ENCODE peak calls at places on chromosomes 1 and 21, in seven cellular contexts. One of them, this sample, is unnamed.

GRCh38 chr1:167612986-167613385 is 17.0 kb upstream of the RCSD1 start:
- DNase-seq in heart right ventricle: no peak
- DNase-seq in PC-3: no peak
- DNase-seq in endothelial cell of umbilical vein: no peak
- DNase-seq in MM.1S: no peak
- DNase-seq in IMR-90: no peak
- DNase-seq in fibroblast of lung: no peak
- DNase-seq in this sample: no peak

GRCh38 chr21:45544449-45545235 is 2.4 kb upstream of the SLC19A1 start:
- DNase-seq in heart right ventricle: peak
- DNase-seq in PC-3: no peak
- DNase-seq in endothelial cell of umbilical vein: no peak
- DNase-seq in MM.1S: no peak
- DNase-seq in IMR-90: no peak
- DNase-seq in fibroblast of lung: no peak
- DNase-seq in this sample: peak

GRCh38 chr21:46128983-46129571 is 26.3 kb downstream of the FTCD start:
- DNase-seq in heart right ventricle: no peak
- DNase-seq in PC-3: no peak
- DNase-seq in endothelial cell of umbilical vein: no peak
- DNase-seq in MM.1S: no peak
- DNase-seq in IMR-90: no peak
- DNase-seq in fibroblast of lung: no peak
- DNase-seq in this sample: peak

GRCh38 chr1:54459714-54460113 is 53.5 kb upstream of the SSBP3 start:
- DNase-seq in heart right ventricle: no peak
- DNase-seq in PC-3: no peak
- DNase-seq in endothelial cell of umbilical vein: no peak
- DNase-seq in MM.1S: no peak
- DNase-seq in IMR-90: no peak
- DNase-seq in fibroblast of lung: no peak
- DNase-seq in this sample: no peak

GRCh38 chr1:47491341-47491753 is 53.5 kb downstream of the FOXD2 start:
- DNase-seq in heart right ventricle: no peak
- DNase-seq in PC-3: no peak
- DNase-seq in endothelial cell of umbilical vein: no peak
- DNase-seq in MM.1S: no peak
- DNase-seq in IMR-90: no peak
- DNase-seq in fibroblast of lung: no peak
- DNase-seq in this sample: no peak

GRCh38 chr1:30183006-30183405 is 540.4 kb downstream of the MATN1 start:
- DNase-seq in heart right ventricle: no peak
- DNase-seq in PC-3: no peak
- DNase-seq in endothelial cell of umbilical vein: no peak
- DNase-seq in MM.1S: no peak
- DNase-seq in IMR-90: no peak
- DNase-seq in fibroblast of lung: no peak
- DNase-seq in this sample: no peak

GRCh38 chr1:30888391-30888790 is 20.2 kb downstream of the SDC3 start:
- DNase-seq in heart right ventricle: peak
- DNase-seq in PC-3: no peak
- DNase-seq in endothelial cell of umbilical vein: no peak
- DNase-seq in MM.1S: no peak
- DNase-seq in IMR-90: peak
- DNase-seq in fibroblast of lung: peak
- DNase-seq in this sample: peak

GRCh38 chr1:62295921-62296451 is 23.2 kb downstream of the KANK4 start:
- DNase-seq in heart right ventricle: no peak
- DNase-seq in PC-3: peak
- DNase-seq in endothelial cell of umbilical vein: no peak
- DNase-seq in MM.1S: no peak
- DNase-seq in IMR-90: peak
- DNase-seq in fibroblast of lung: peak
- DNase-seq in this sample: no peak

GRCh38 chr1:200279810-200280411 is 129.9 kb downstream of the ZNF281 start:
- DNase-seq in heart right ventricle: peak
- DNase-seq in PC-3: peak
- DNase-seq in endothelial cell of umbilical vein: peak
- DNase-seq in MM.1S: peak
- DNase-seq in IMR-90: peak
- DNase-seq in fibroblast of lung: peak
- DNase-seq in this sample: no peak

GRCh38 chr1:84967666-84968065 is 29.2 kb downstream of the MCOLN2 start:
- DNase-seq in heart right ventricle: no peak
- DNase-seq in PC-3: no peak
- DNase-seq in endothelial cell of umbilical vein: no peak
- DNase-seq in MM.1S: no peak
- DNase-seq in IMR-90: no peak
- DNase-seq in fibroblast of lung: no peak
- DNase-seq in this sample: no peak

GRCh38 chr1:29235955-29236742 is at the start of gene PTPRU:
- DNase-seq in heart right ventricle: peak
- DNase-seq in PC-3: peak
- DNase-seq in endothelial cell of umbilical vein: peak
- DNase-seq in MM.1S: peak
- DNase-seq in IMR-90: peak
- DNase-seq in fibroblast of lung: peak
- DNase-seq in this sample: peak

GRCh38 chr1:19153169-19153568 is 56.9 kb downstream of the UBR4 start:
- DNase-seq in heart right ventricle: no peak
- DNase-seq in PC-3: no peak
- DNase-seq in endothelial cell of umbilical vein: no peak
- DNase-seq in MM.1S: no peak
- DNase-seq in IMR-90: no peak
- DNase-seq in fibroblast of lung: no peak
- DNase-seq in this sample: no peak
- TF ChIP-seq CTCF in heart right ventricle: no peak
- TF ChIP-seq CTCF in PC-3: peak
- TF ChIP-seq CTCF in endothelial cell of umbilical vein: no peak
- TF ChIP-seq CTCF in MM.1S: no peak
- TF ChIP-seq CTCF in IMR-90: no peak
- TF ChIP-seq CTCF in fibroblast of lung: no peak
- TF ChIP-seq CTCF in this sample: peak

DNA sequence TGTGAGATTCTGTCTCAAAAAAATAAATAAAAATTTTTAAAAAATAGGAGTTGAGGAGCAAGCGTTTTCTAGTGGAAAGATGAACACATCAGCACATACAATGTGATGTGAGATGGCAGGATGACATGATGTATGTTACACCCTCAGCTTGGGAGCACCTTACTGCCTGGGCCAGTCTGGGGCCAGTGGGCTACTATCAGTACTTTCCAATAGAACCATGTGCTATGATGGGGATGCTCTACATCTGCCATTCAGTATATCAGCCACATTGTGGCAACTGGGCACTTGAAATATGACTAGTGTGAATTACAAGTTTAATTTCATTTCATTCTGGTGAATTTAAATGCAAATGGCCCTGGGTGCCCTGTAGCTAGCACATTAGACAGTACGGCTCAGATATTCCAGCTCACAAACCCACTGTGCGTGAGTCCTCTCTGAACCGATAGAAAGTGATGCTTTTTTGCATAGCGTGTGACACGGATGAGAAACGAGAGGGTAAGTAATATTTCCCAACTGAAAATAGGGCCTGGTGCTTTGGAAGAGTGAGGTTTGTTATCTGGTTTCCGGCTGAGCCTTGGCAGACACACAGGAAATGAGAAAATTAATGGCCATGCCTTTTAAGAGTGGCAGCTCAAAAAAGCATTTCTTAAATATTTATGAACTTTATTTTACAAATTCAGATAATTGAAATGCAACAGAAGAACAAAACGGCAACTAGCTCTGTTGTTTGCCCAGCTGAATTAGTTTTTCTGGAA is 155.8 kb downstream of the PGBD5 start:
- DNase-seq in heart right ventricle: no peak
- DNase-seq in PC-3: no peak
- DNase-seq in endothelial cell of umbilical vein: peak
- DNase-seq in MM.1S: no peak
- DNase-seq in IMR-90: peak
- DNase-seq in fibroblast of lung: no peak
- DNase-seq in this sample: peak
- H3K27ac ChIP-seq in heart right ventricle: peak
- H3K27ac ChIP-seq in PC-3: no peak
- H3K27ac ChIP-seq in endothelial cell of umbilical vein: peak
- H3K27ac ChIP-seq in MM.1S: no peak
- H3K27ac ChIP-seq in IMR-90: no peak
- H3K27ac ChIP-seq in fibroblast of lung: no peak
- H3K27ac ChIP-seq in this sample: peak

DNA sequence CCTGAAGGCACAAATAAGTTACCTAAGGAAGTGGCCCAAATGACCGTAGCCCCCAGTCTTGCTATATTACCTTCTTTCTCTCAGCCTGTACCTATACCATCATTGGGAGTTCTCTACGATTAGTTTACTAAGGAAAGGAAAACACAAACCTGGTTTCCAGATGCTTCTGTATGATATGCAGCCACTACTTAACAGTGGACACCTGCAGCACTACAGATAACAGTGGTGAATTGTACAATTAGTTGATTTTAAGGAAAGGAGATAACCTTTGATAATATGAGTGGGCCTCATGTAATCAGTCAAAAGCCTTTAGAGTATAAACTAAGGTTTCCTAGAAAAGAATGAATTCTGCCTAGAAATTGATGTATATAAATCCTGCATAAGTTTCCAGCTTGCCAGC is 1157.4 kb downstream of the KCNT2 start:
- DNase-seq in heart right ventricle: no peak
- DNase-seq in PC-3: no peak
- DNase-seq in endothelial cell of umbilical vein: no peak
- DNase-seq in MM.1S: no peak
- DNase-seq in IMR-90: no peak
- DNase-seq in fibroblast of lung: no peak
- DNase-seq in this sample: no peak
- TF ChIP-seq CTCF in heart right ventricle: no peak
- TF ChIP-seq CTCF in PC-3: no peak
- TF ChIP-seq CTCF in endothelial cell of umbilical vein: no peak
- TF ChIP-seq CTCF in MM.1S: no peak
- TF ChIP-seq CTCF in IMR-90: no peak
- TF ChIP-seq CTCF in fibroblast of lung: no peak
- TF ChIP-seq CTCF in this sample: no peak

GRCh38 chr1:209769171-209769904 is 13.5 kb downstream of the TRAF3IP3 start:
- DNase-seq in heart right ventricle: peak
- DNase-seq in PC-3: peak
- DNase-seq in endothelial cell of umbilical vein: peak
- DNase-seq in MM.1S: peak
- DNase-seq in IMR-90: peak
- DNase-seq in fibroblast of lung: peak
- DNase-seq in this sample: peak
- H3K27ac ChIP-seq in heart right ventricle: peak
- H3K27ac ChIP-seq in PC-3: peak
- H3K27ac ChIP-seq in endothelial cell of umbilical vein: peak
- H3K27ac ChIP-seq in MM.1S: peak
- H3K27ac ChIP-seq in IMR-90: peak
- H3K27ac ChIP-seq in fibroblast of lung: peak
- H3K27ac ChIP-seq in this sample: peak

GRCh38 chr1:109027841-109028240 is 14.1 kb downstream of the WDR47 start:
- DNase-seq in heart right ventricle: no peak
- DNase-seq in PC-3: peak
- DNase-seq in endothelial cell of umbilical vein: no peak
- DNase-seq in MM.1S: no peak
- DNase-seq in IMR-90: no peak
- DNase-seq in fibroblast of lung: no peak
- DNase-seq in this sample: no peak
- TF ChIP-seq CTCF in heart right ventricle: no peak
- TF ChIP-seq CTCF in PC-3: peak
- TF ChIP-seq CTCF in endothelial cell of umbilical vein: no peak
- TF ChIP-seq CTCF in MM.1S: no peak
- TF ChIP-seq CTCF in IMR-90: peak
- TF ChIP-seq CTCF in fibroblast of lung: no peak
- TF ChIP-seq CTCF in this sample: peak

This sample was measured in osteoblast.